ENCODE peak calls at places on chromosomes 12 and 14, in six cellular contexts. R, L, M, D, N and P are unnamed samples.

GRCh38 chr12:78864483-78865296 is at the start of gene SYT1:
- DNase-seq in D (peak; percentile 89), L (peak; percentile 95), M (peak; percentile 36), R (no peak), N (peak; percentile 45), P (peak; percentile 50)

GRCh38 chr12:8482446-8483080 is 26.8 kb downstream of the CLEC6A start:
- DNase-seq in L (peak; percentile 10), N (no peak), R (no peak), D (no peak), M (no peak), P (no peak)

GRCh38 chr12:58288191-58288590 is 346.8 kb downstream of the ATP23 start:
- DNase-seq in M (no peak), R (no peak), N (no peak), D (peak; percentile 88), L (no peak), P (no peak)

GRCh38 chr12:107522692-107523477 is 162.7 kb upstream of the PWP1 start:
- DNase-seq in D (no peak), N (no peak), M (no peak), L (peak; percentile 62), R (no peak), P (no peak)

GRCh38 chr12:30813741-30814687 is 59.3 kb upstream of the CAPRIN2 start:
- DNase-seq in D (peak; percentile 30), N (no peak), R (no peak), M (no peak), L (no peak), P (no peak)

GRCh38 chr12:60752589-60752988 is 1156.8 kb downstream of the SLC16A7 start:
- DNase-seq in M (no peak), D (no peak), N (no peak), R (no peak), L (no peak), P (no peak)

GRCh38 chr12:50167026-50167742 is at the start of gene CERS5:
- DNase-seq in N (peak; percentile 99), D (peak; percentile 98), L (peak; percentile 100), M (peak; percentile 99), R (peak; percentile 96), P (peak; percentile 98)

GRCh38 chr12:113364698-113365097 is 6.3 kb downstream of the PLBD2 start:
- DNase-seq in L (no peak), D (no peak), N (no peak), R (no peak), M (no peak), P (no peak)

GRCh38 chr12:57110189-57111045 is 745 bp downstream of the STAT6 start:
- DNase-seq in N (peak; percentile 84), M (peak; percentile 60), R (peak; percentile 79), L (peak; percentile 95), D (peak; percentile 50), P (peak; percentile 89)

GRCh38 chr12:14576896-14577295 is 9.2 kb upstream of the PLBD1 start:
- DNase-seq in N (no peak), R (peak; percentile 93), D (no peak), L (no peak), M (no peak), P (no peak)

GRCh38 chr12:5276327-5276880 is 155.5 kb upstream of the NTF3 start:
- DNase-seq in D (no peak), L (peak; percentile 71), M (no peak), R (no peak), N (no peak), P (no peak)

GRCh38 chr12:34124608-34125007 is 102.3 kb downstream of the ALG10 start:
- DNase-seq in M (no peak), D (no peak), R (no peak), N (no peak), L (no peak), P (no peak)

GRCh38 chr12:96036765-96037455 is 1.5 kb upstream of the LTA4H start:
- DNase-seq in R (no peak), M (no peak), N (no peak), D (peak; percentile 82), L (no peak), P (no peak)

GRCh38 chr12:55931317-55931779 is 386 bp downstream of the DGKA start:
- DNase-seq in M (no peak), R (no peak), D (no peak), N (no peak), L (peak; percentile 30), P (peak; percentile 56)

GRCh38 chr12:46266869-46267617 is 1.8 kb downstream of the SLC38A1 start:
- DNase-seq in N (peak; percentile 76), D (peak; percentile 69), R (peak; percentile 67), M (peak; percentile 70), L (peak; percentile 77), P (peak; percentile 75)

GRCh38 chr14:93330609-93331000 is 2.2 kb downstream of the BTBD7 start:
- DNase-seq in D (no peak), R (no peak), N (no peak), M (no peak), L (no peak), P (no peak)

GRCh38 chr12:99498756-99499155 is 148.8 kb upstream of the GARIN6 start:
- DNase-seq in N (no peak), D (peak; percentile 7), R (no peak), L (peak; percentile 94), M (no peak), P (no peak)

GRCh38 chr12:130367523-130367922 is 29.8 kb downstream of the PIWIL1 start:
- DNase-seq in M (no peak), L (no peak), N (no peak), R (no peak), D (no peak), P (no peak)
- H3K4me1 ChIP-seq in M (no peaks in the 10 kb centered on the region), L (no peaks in the 10 kb centered on the region), N (no peaks in the 10 kb centered on the region), R (no peaks in the 10 kb centered on the region), D (no peaks in the 10 kb centered on the region), P (no peaks in the 10 kb centered on the region)

GRCh38 chr12:51540996-51541395 is 50.0 kb upstream of the SCN8A start:
- DNase-seq in D (no peak), R (no peak), N (no peak), L (no peak), M (no peak), P (no peak)
- H3K4me1 ChIP-seq in D (no peaks in the 10 kb centered on the region), R (no peaks in the 10 kb centered on the region), N (no peaks in the 10 kb centered on the region), L (no peaks in the 10 kb centered on the region), M (no peaks in the 10 kb centered on the region), P (no peaks in the 10 kb centered on the region)

GRCh38 chr14:24965578-24965933 is 84.4 kb downstream of the STXBP6 start:
- DNase-seq in D (no peak), N (no peak), R (no peak), M (no peak), L (no peak), P (no peak)
- H3K4me1 ChIP-seq in D (no peaks in the 10 kb centered on the region), N (peaks cover 27% of the 10 kb centered on the region), R (no peaks in the 10 kb centered on the region), M (peaks cover 47% of the 10 kb centered on the region), L (no peaks in the 10 kb centered on the region), P (peaks cover 11% of the 10 kb centered on the region)

GRCh38 chr14:95521001-95521400 is 4.6 kb upstream of the SYNE3 start:
- DNase-seq in D (no peak), R (no peak), M (no peak), L (no peak), N (no peak), P (no peak)
- H3K4me1 ChIP-seq in D (peaks cover 26% of the 10 kb centered on the region), R (peaks cover 59% of the 10 kb centered on the region), M (peaks cover 34% of the 10 kb centered on the region), L (no peaks in the 10 kb centered on the region), N (peaks cover 89% of the 10 kb centered on the region), P (peaks cover 46% of the 10 kb centered on the region)

GRCh38 chr14:64994540-64994939 is 7.8 kb downstream of the FNTB start:
- DNase-seq in L (no peak), M (no peak), N (no peak), R (no peak), D (no peak), P (no peak)

GRCh38 chr14:64995291-64995690 is 8.6 kb downstream of the FNTB start:
- DNase-seq in D (no peak), R (no peak), M (no peak), N (no peak), L (no peak), P (no peak)

GRCh38 chr14:64998455-64998931 is 11.8 kb downstream of the FNTB start:
- DNase-seq in N (no peak), L (no peak), D (no peak), M (no peak), R (no peak), P (no peak)

GRCh38 chr14:65000868-65001600 is 14.3 kb downstream of the FNTB start:
- DNase-seq in M (no peak), R (no peak), D (no peak), N (no peak), L (no peak), P (no peak)

GRCh38 chr14:64997108-64997794 is 10.6 kb downstream of the FNTB start:
- DNase-seq in M (no peak), N (no peak), R (no peak), D (no peak), L (peak; percentile 11), P (no peak)
- H3K4me1 ChIP-seq in M (no peaks in the 10 kb centered on the region), N (no peaks in the 10 kb centered on the region), R (peaks cover 4% of the 10 kb centered on the region), D (no peaks in the 10 kb centered on the region), L (no peaks in the 10 kb centered on the region), P (no peaks in the 10 kb centered on the region)